ENCODE peak calls at places on chromosomes 6 and 20, in five cellular contexts. C is lung; G is pancreas; Z is naive thymus-derived CD4-positive, alpha-beta T cell; K is IMR-90. E is an unnamed sample.

GRCh38 chr6:69390125-69390524 is 406.7 kb downstream of the LMBRD1 start:
- DNase-seq in C (no peak), Z (no peak), K (no peak), G (no peak), E (no peak)

GRCh38 chr6:31680226-31680840 is 534 bp downstream of the LY6G5C start:
- DNase-seq in G (no peak), K (no peak), Z (no peak), C (no peak), E (no peak)

GRCh38 chr20:22807646-22808045 is 223.3 kb upstream of the FOXA2 start:
- DNase-seq in C (no peak), G (peak; percentile 45), K (peak; percentile 1), Z (no peak), E (peak; percentile 44)

GRCh38 chr6:41624621-41625365 is 13.5 kb upstream of the MDFI start:
- DNase-seq in K (no peak), C (no peak), G (no peak), Z (peak; percentile 14), E (no peak)

GRCh38 chr6:71982385-71982784 is 96.0 kb downstream of the RIMS1 start:
- DNase-seq in C (no peak), Z (no peak), G (no peak), K (peak; percentile 1), E (no peak)

GRCh38 chr20:63628246-63628975 is 1.5 kb upstream of the GMEB2 start:
- DNase-seq in K (peak; percentile 62), Z (peak; percentile 57), C (peak; percentile 69), G (peak; percentile 78), E (peak; percentile 84)

GRCh38 chr6:170125447-170126300 is 165.2 kb downstream of the DLL1 start:
- DNase-seq in G (peak; percentile 4), C (no peak), Z (no peak), K (no peak), E (no peak)

GRCh38 chr6:134253681-134254080 is 64.2 kb downstream of the SGK1 start:
- DNase-seq in K (peak; percentile 13), Z (no peak), G (peak; percentile 45), C (no peak), E (peak; percentile 5)

GRCh38 chr6:137309078-137309762 is 90.0 kb upstream of the IFNGR1 start:
- DNase-seq in C (peak; percentile 81), Z (no peak), G (peak; percentile 82), K (peak; percentile 52), E (no peak)

GRCh38 chr20:13128173-13128572 is 92.9 kb upstream of the ISM1 start:
- DNase-seq in K (no peak), Z (no peak), G (no peak), C (no peak), E (no peak)

GRCh38 chr6:161265975-161266374 is 7.9 kb downstream of the AGPAT4 start:
- DNase-seq in C (no peak), G (no peak), K (no peak), Z (no peak), E (no peak)

GRCh38 chr6:33671381-33672072 is 40.0 kb downstream of the UQCC2 start:
- DNase-seq in Z (no peak), C (no peak), K (no peak), G (no peak), E (no peak)
- H3K4me1 ChIP-seq in Z (peaks cover 12% of the 10 kb centered on the region), C (no peaks in the 10 kb centered on the region), K (peaks cover 12% of the 10 kb centered on the region), G (no peaks in the 10 kb centered on the region), E (peaks cover 8% of the 10 kb centered on the region)

DNA sequence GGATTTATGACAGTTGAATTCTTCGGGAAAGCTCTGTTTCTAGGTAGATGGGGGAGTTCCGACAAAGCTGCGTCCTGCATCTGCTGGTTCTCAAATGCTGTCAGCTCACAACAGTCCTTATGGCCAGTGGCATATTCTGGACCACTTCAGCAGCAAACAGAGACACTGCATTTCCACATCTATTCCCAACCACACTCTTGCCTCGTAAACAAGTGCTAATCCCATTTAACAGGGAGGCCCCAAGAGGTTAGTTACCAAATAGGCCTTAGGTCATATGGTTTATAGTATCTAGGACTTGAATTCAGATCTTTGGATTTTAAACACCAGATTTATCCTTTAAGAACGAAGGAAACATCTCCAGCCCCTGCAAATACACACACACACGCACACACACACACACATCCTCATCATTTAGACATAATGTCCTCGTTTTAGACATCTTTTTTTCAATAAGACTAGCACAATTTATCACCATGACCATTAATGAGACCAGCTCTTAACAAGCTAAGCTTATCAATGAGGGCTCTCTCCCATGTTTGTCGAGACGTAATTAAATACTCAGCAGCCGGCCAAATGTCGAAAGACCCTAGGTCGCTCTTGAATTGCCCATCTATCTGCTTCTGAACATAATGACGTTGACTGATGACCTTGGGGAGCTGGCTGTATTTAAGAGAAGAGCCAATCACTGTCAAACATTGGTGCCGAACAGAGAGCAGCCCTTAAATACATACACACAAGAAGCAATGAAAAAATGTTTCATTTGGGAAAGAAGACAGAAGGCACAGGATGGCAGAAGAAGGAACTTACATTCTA is 84.5 kb downstream of the PSMG4 start:
- DNase-seq in C (no peak), K (no peak), Z (no peak), G (no peak), E (no peak)
- H3K4me1 ChIP-seq in C (peaks cover 2% of the 10 kb centered on the region), K (peaks cover 4% of the 10 kb centered on the region), Z (no peaks in the 10 kb centered on the region), G (peaks cover 16% of the 10 kb centered on the region), E (peaks cover 13% of the 10 kb centered on the region)

DNA sequence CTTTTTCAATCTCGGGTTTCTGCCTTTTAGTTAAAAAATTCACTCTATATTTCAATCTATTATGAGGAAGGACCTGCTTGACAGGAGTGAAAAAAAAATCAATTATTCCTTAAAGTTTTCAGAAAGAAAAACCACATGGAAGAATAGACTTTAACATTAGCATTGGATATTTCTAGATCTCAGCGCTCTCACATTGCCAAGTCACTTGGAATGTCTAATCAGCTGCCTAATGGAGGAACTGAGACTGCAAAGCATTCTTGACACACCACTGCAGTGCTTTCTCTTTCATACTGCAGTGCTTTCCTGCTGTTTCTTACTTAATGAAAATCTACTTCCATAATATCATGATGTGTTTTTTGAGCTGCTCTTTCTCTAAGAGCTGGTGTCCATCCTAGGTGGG is 20.4 kb upstream of the MCM3 start:
- DNase-seq in C (no peak), K (peak; percentile 34), G (no peak), Z (no peak), E (no peak)
- H3K4me1 ChIP-seq in C (peaks cover 2% of the 10 kb centered on the region), K (no peaks in the 10 kb centered on the region), G (no peaks in the 10 kb centered on the region), Z (peaks cover 68% of the 10 kb centered on the region), E (peaks cover 51% of the 10 kb centered on the region)

GRCh38 chr6:21451546-21452013 is 142.0 kb upstream of the SOX4 start:
- DNase-seq in Z (no peak), K (no peak), G (no peak), C (no peak), E (no peak)
- H3K4me1 ChIP-seq in Z (no peaks in the 10 kb centered on the region), K (no peaks in the 10 kb centered on the region), G (no peaks in the 10 kb centered on the region), C (peaks cover 6% of the 10 kb centered on the region), E (peaks cover 17% of the 10 kb centered on the region)

GRCh38 chr20:43925786-43926185 is 11.1 kb downstream of the TOX2 start:
- DNase-seq in K (peak; percentile 58), C (no peak), Z (peak; percentile 38), G (no peak), E (no peak)
- H3K4me1 ChIP-seq in K (peaks cover 14% of the 10 kb centered on the region), C (no peaks in the 10 kb centered on the region), Z (peaks cover 39% of the 10 kb centered on the region), G (no peaks in the 10 kb centered on the region), E (no peaks in the 10 kb centered on the region)

DNA sequence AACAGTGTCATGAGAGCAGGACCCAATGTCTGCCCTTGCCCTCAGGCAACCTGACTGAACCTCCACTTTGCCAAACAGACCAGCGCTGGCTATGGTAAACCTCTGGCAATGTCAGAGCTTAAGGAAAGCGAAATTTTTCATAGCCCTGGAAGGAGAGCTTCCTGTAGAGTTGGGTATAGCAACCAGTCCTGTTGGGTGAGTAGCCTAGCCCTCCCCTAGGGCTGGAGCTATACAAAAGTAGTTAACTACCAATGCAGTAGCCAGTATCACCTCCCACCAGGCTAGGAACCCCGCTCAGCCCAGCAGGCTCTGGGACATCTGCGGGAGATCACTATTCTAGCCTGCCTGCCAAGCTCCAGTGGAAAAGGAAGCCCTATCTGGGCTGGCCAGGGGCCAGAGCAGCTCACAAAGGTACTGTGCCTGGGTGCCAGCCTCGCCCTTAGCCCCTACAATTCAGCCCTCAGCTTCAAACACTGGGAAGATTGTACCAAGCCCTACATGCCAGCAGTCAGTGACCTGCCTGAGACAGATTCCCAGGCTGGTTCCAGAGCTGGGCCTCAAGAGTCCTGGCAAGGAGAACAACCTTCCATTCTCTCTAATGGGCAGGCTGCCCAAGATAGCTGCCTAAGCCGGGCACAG is 7.9 kb downstream of the WFDC3 start:
- DNase-seq in K (no peak), Z (no peak), G (peak; percentile 50), C (peak; percentile 34), E (no peak)
- H3K4me1 ChIP-seq in K (peaks cover 35% of the 10 kb centered on the region), Z (no peaks in the 10 kb centered on the region), G (peaks cover 20% of the 10 kb centered on the region), C (no peaks in the 10 kb centered on the region), E (no peaks in the 10 kb centered on the region)

DNA sequence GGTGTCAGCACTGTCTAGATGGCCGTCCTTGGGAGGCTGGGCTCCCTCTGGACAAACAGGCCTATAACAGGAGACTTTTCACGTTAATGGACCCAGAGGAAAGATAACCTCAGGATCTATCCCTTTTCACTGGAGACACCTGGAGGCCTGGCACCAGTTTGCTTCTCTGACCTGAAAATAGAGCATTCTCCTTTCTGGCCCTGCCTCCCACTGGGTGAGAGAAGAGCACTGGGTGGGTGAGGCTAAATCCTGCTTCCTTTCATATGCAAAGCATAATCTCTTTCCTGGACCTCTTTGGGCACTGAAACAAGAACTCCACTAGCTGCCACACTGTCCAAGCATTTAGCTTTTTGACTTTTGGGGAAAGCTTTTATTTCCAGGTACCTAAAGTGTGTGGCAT is 78.3 kb downstream of the FOXO3 start:
- DNase-seq in C (no peak), K (no peak), Z (no peak), G (no peak), E (no peak)
- H3K4me1 ChIP-seq in C (peaks cover 29% of the 10 kb centered on the region), K (peaks cover 6% of the 10 kb centered on the region), Z (peaks cover 8% of the 10 kb centered on the region), G (peaks cover 2% of the 10 kb centered on the region), E (no peaks in the 10 kb centered on the region)